ENCODE peak calls at places on chromosomes 16 and 17, in six cellular contexts. One of them, this sample, is unnamed.

GRCh38 chr17:14737984-14738651 is 437.2 kb downstream of the HS3ST3B1 start:
- DNase-seq in PC-9: peak
- DNase-seq in sigmoid colon: peak
- DNase-seq in AG10803: peak
- DNase-seq in upper lobe of right lung: peak
- DNase-seq in fibroblast of mammary gland: peak
- DNase-seq in this sample: peak

GRCh38 chr17:59851431-59852375 is 41.0 kb downstream of the TUBD1 start:
- DNase-seq in PC-9: no peak
- DNase-seq in sigmoid colon: peak
- DNase-seq in AG10803: peak
- DNase-seq in upper lobe of right lung: no peak
- DNase-seq in fibroblast of mammary gland: peak
- DNase-seq in this sample: peak

GRCh38 chr17:32971171-32971570 is 20.5 kb upstream of the SPACA3 start:
- DNase-seq in PC-9: no peak
- DNase-seq in sigmoid colon: no peak
- DNase-seq in AG10803: peak
- DNase-seq in upper lobe of right lung: no peak
- DNase-seq in fibroblast of mammary gland: peak
- DNase-seq in this sample: peak

GRCh38 chr17:72631568-72631967 is 460.9 kb downstream of the SLC39A11 start:
- DNase-seq in PC-9: no peak
- DNase-seq in sigmoid colon: no peak
- DNase-seq in AG10803: no peak
- DNase-seq in upper lobe of right lung: no peak
- DNase-seq in fibroblast of mammary gland: no peak
- DNase-seq in this sample: no peak

GRCh38 chr17:40021471-40021961 is 6.3 kb downstream of the CSF3 start:
- DNase-seq in PC-9: peak
- DNase-seq in sigmoid colon: no peak
- DNase-seq in AG10803: peak
- DNase-seq in upper lobe of right lung: no peak
- DNase-seq in fibroblast of mammary gland: peak
- DNase-seq in this sample: peak

GRCh38 chr16:58196898-58197313 is 1.0 kb downstream of the CSNK2A2 start:
- DNase-seq in PC-9: no peak
- DNase-seq in sigmoid colon: no peak
- DNase-seq in AG10803: peak
- DNase-seq in upper lobe of right lung: no peak
- DNase-seq in fibroblast of mammary gland: peak
- DNase-seq in this sample: peak

GRCh38 chr17:57986841-57987581 is 1.0 kb downstream of the VEZF1 start:
- DNase-seq in PC-9: peak
- DNase-seq in sigmoid colon: peak
- DNase-seq in AG10803: peak
- DNase-seq in upper lobe of right lung: peak
- DNase-seq in fibroblast of mammary gland: peak
- DNase-seq in this sample: peak

GRCh38 chr16:19132898-19133297 is 19.1 kb downstream of the ITPRIPL2 start:
- DNase-seq in PC-9: no peak
- DNase-seq in sigmoid colon: no peak
- DNase-seq in AG10803: no peak
- DNase-seq in upper lobe of right lung: no peak
- DNase-seq in fibroblast of mammary gland: no peak
- DNase-seq in this sample: no peak

GRCh38 chr16:23128056-23128455 is 21.2 kb downstream of the USP31 start:
- DNase-seq in PC-9: no peak
- DNase-seq in sigmoid colon: no peak
- DNase-seq in AG10803: peak
- DNase-seq in upper lobe of right lung: no peak
- DNase-seq in fibroblast of mammary gland: peak
- DNase-seq in this sample: no peak

GRCh38 chr16:77171750-77172635 is 19.0 kb upstream of the MON1B start:
- DNase-seq in PC-9: peak
- DNase-seq in sigmoid colon: no peak
- DNase-seq in AG10803: peak
- DNase-seq in upper lobe of right lung: no peak
- DNase-seq in fibroblast of mammary gland: peak
- DNase-seq in this sample: peak

GRCh38 chr16:86716649-86717048 is 138.3 kb downstream of the FOXL1 start:
- DNase-seq in PC-9: no peak
- DNase-seq in sigmoid colon: no peak
- DNase-seq in AG10803: no peak
- DNase-seq in upper lobe of right lung: no peak
- DNase-seq in fibroblast of mammary gland: no peak
- DNase-seq in this sample: no peak

GRCh38 chr17:75067856-75068255 is 19.9 kb upstream of the SLC16A5 start:
- DNase-seq in PC-9: no peak
- DNase-seq in sigmoid colon: no peak
- DNase-seq in AG10803: no peak
- DNase-seq in upper lobe of right lung: no peak
- DNase-seq in fibroblast of mammary gland: no peak
- DNase-seq in this sample: no peak

GRCh38 chr16:18833707-18834505 is 32.6 kb upstream of the ARL6IP1 start:
- DNase-seq in PC-9: no peak
- DNase-seq in sigmoid colon: no peak
- DNase-seq in AG10803: no peak
- DNase-seq in upper lobe of right lung: no peak
- DNase-seq in fibroblast of mammary gland: no peak
- DNase-seq in this sample: no peak

GRCh38 chr16:29694384-29695195 is 15.6 kb downstream of the QPRT start:
- DNase-seq in PC-9: no peak
- DNase-seq in sigmoid colon: no peak
- DNase-seq in AG10803: no peak
- DNase-seq in upper lobe of right lung: no peak
- DNase-seq in fibroblast of mammary gland: peak
- DNase-seq in this sample: no peak

DNA sequence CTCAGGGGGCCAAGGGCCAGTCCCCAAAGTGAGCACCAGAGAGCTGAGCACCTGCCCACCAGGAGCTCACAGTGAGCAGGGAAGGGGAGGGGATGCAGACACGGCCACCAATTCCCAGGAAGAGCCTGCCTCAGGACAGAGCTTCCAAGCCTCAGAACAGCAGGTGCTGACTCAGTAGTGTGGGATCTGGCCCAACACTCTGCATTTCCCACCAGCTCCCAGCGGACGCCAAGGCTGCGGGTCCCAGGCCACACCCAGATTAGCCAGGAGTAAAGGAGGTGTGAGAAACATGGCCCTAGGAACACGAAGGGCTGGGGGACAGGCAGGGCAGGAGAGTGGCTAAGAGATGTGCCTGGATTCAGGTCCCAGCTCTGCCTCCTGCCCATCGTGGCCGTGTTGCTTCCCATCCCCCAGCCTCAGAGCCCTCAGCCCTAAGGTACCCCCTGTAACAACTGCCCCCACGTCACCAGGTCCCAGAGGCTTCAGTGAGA is 28.4 kb upstream of the EIF1 start:
- DNase-seq in PC-9: no peak
- DNase-seq in sigmoid colon: no peak
- DNase-seq in AG10803: no peak
- DNase-seq in upper lobe of right lung: no peak
- DNase-seq in fibroblast of mammary gland: no peak
- DNase-seq in this sample: no peak
- H3K4me3 ChIP-seq in PC-9: no peak
- H3K4me3 ChIP-seq in sigmoid colon: no peak
- H3K4me3 ChIP-seq in AG10803: no peak
- H3K4me3 ChIP-seq in upper lobe of right lung: no peak
- H3K4me3 ChIP-seq in fibroblast of mammary gland: no peak
- H3K4me3 ChIP-seq in this sample: no peak

DNA sequence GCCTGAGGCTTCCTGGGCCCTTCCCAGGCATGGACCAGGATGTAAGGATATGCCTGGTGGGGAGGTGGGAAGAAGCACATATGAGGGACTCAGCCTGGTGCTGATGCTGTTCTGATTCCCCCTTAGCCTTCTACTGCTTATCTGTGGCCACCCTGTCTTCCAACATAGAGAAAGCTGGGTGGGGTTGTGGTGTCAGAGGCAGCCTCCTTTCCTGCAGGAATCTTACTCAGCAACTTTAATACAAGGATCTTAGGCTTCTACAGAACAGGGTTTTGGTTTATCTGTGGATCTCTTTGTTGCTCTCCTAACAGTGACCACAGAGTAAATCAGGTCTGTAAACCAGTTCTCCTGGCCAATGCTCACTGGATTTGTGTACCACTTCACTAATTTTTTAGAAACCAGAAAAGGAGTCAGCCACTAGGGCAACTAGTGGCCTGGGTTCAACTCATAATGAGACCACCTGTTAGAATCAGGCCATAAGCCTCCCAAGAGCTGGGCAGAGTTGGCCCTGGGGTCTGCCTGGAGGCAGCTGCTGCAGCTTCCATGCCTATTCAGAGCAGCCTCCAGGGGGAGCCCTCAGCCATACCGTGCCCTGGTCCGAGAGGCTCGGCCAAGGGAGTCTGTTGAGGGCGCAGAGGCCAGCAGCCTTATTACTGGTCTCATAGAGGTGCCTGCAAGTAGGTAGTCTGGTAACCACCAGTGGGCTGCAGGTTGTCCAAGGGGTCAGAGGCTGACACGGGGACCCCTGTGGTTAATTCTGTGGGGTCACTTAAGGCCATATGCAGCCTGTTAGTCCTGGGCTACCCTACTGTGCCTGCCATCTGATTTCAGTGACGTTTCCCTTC is 7.1 kb downstream of the HAS3 start:
- DNase-seq in PC-9: no peak
- DNase-seq in sigmoid colon: peak
- DNase-seq in AG10803: peak
- DNase-seq in upper lobe of right lung: peak
- DNase-seq in fibroblast of mammary gland: peak
- DNase-seq in this sample: peak
- TF ChIP-seq CTCF in PC-9: peak
- TF ChIP-seq CTCF in sigmoid colon: peak
- TF ChIP-seq CTCF in AG10803: peak
- TF ChIP-seq CTCF in upper lobe of right lung: peak
- TF ChIP-seq CTCF in fibroblast of mammary gland: peak
- TF ChIP-seq CTCF in this sample: peak

DNA sequence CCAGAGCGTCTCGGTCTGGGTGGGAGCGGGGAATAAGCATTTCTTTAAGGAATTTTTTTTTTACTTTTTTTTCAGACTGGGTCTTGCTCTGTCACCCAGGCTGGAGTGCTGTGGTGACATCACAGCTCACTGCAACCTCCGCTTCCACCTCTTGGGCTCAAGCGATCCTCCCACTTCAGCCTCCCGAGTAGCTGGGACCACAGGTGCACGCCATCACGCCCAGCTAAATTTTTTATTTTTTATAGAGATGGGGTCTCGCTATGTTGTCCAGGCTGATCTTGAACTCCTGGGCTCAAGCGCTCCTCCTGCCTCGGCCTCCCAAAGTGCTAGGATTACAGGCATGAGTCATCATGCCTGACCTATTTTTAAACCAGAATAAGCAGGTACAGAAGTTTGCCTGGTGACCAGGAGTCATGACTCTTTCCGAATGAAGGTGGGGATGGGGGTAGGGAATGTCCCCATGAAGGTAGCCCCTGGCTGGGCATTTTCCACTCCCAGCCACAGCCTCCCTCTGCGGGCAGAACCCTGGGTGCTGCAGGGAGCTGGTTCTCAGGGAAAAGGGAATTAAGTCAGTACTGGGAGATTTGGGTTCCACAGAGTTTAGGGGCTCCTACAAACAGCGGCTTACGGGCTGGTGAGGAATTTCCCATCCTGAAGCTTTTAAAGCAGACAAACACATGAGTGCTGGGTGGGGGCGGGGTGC is 48.3 kb downstream of the TBC1D16 start:
- DNase-seq in PC-9: no peak
- DNase-seq in sigmoid colon: peak
- DNase-seq in AG10803: no peak
- DNase-seq in upper lobe of right lung: no peak
- DNase-seq in fibroblast of mammary gland: peak
- DNase-seq in this sample: no peak
- H3K4me3 ChIP-seq in PC-9: no peak
- H3K4me3 ChIP-seq in sigmoid colon: no peak
- H3K4me3 ChIP-seq in AG10803: no peak
- H3K4me3 ChIP-seq in upper lobe of right lung: no peak
- H3K4me3 ChIP-seq in fibroblast of mammary gland: no peak
- H3K4me3 ChIP-seq in this sample: no peak

GRCh38 chr16:50193594-50193993 is 40.5 kb downstream of the TENT4B start:
- DNase-seq in PC-9: no peak
- DNase-seq in sigmoid colon: no peak
- DNase-seq in AG10803: peak
- DNase-seq in upper lobe of right lung: no peak
- DNase-seq in fibroblast of mammary gland: no peak
- DNase-seq in this sample: peak

GRCh38 chr16:50197582-50197981 is 44.5 kb downstream of the TENT4B start:
- DNase-seq in PC-9: no peak
- DNase-seq in sigmoid colon: no peak
- DNase-seq in AG10803: no peak
- DNase-seq in upper lobe of right lung: no peak
- DNase-seq in fibroblast of mammary gland: no peak
- DNase-seq in this sample: no peak

GRCh38 chr16:50195756-50196155 is 42.6 kb downstream of the TENT4B start:
- DNase-seq in PC-9: no peak
- DNase-seq in sigmoid colon: no peak
- DNase-seq in AG10803: no peak
- DNase-seq in upper lobe of right lung: no peak
- DNase-seq in fibroblast of mammary gland: no peak
- DNase-seq in this sample: peak

GRCh38 chr16:50196736-50197135 is 43.6 kb downstream of the TENT4B start:
- DNase-seq in PC-9: no peak
- DNase-seq in sigmoid colon: no peak
- DNase-seq in AG10803: peak
- DNase-seq in upper lobe of right lung: no peak
- DNase-seq in fibroblast of mammary gland: peak
- DNase-seq in this sample: peak

GRCh38 chr16:50195276-50195675 is 42.2 kb downstream of the TENT4B start:
- DNase-seq in PC-9: no peak
- DNase-seq in sigmoid colon: no peak
- DNase-seq in AG10803: peak
- DNase-seq in upper lobe of right lung: no peak
- DNase-seq in fibroblast of mammary gland: peak
- DNase-seq in this sample: peak
- TF ChIP-seq CTCF in PC-9: no peak
- TF ChIP-seq CTCF in sigmoid colon: no peak
- TF ChIP-seq CTCF in AG10803: no peak
- TF ChIP-seq CTCF in upper lobe of right lung: no peak
- TF ChIP-seq CTCF in fibroblast of mammary gland: no peak
- TF ChIP-seq CTCF in this sample: no peak

DNA sequence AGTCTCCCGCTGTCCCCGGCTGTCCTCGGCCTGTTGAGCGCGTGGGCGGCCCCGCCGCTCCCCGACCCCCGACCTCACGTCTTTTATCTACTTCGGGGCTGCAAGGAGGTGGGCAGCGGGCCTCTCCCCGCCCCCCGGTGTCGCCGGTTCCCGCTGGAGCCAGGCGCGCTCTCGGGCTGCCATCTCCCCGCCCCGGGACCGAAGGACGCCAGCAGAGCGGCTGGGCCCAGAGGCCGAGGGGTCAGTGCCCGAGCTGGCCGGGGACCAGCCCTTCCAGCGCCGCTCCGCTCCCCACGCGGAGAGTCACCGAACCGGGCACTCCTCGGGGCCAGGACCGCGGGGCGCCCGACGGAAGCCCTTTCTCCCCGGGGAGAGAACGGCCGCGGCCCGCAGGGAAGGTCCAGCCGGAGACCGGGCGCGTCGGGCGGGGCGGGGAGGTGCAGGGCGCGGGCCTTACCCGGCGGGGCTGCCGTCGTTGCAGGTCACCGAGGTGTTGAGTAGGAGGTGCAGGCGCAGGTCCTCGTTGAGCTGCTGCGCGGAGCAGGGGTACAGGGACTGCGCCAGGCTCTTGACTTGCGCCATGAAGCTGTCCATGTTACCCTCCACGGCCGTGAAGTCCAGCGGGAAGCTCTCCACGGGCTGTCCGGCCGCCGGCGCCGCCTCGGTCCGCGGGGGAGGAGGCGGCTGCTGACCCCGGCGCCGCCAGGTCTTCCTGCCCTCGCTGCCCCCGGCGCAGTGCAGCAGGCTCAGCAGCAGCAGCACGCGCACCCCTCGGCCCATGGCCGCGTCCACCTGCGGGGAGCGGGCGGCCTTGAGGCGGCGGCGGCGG is 643 bp downstream of the NOTUM start:
- DNase-seq in PC-9: no peak
- DNase-seq in sigmoid colon: peak
- DNase-seq in AG10803: no peak
- DNase-seq in upper lobe of right lung: no peak
- DNase-seq in fibroblast of mammary gland: no peak
- DNase-seq in this sample: no peak
- H3K4me3 ChIP-seq in PC-9: no peak
- H3K4me3 ChIP-seq in sigmoid colon: peak
- H3K4me3 ChIP-seq in AG10803: no peak
- H3K4me3 ChIP-seq in upper lobe of right lung: peak
- H3K4me3 ChIP-seq in fibroblast of mammary gland: no peak
- H3K4me3 ChIP-seq in this sample: no peak

This sample was measured in cardiac fibroblast.